ENCODE peak calls at places on chromosomes 5 and 9, in five cellular contexts. X is retina, K is dermis blood vessel endothelial cell, A is LHCN-M2, U is hippocampal formation. S is an unnamed sample.

GRCh38 chr5:58595952-58596351 is 13.1 kb downstream of the RAB3C start:
- DNase-seq in X (no peak), K (no peak), A (no peak), U (no peak), S (no peak)

GRCh38 chr9:88523056-88523455 is 11.9 kb upstream of the NXNL2 start:
- DNase-seq in X (no peak), K (no peak), A (peak), U (no peak), S (no peak)

GRCh38 chr5:136424835-136425694 is 59.7 kb upstream of the TRPC7 start:
- DNase-seq in X (peak), K (peak), A (peak), U (peak), S (peak)

GRCh38 chr9:128420651-128421473 is at the start of gene CERCAM:
- DNase-seq in X (peak), K (peak), A (peak), U (peak), S (peak)

GRCh38 chr9:126028746-126029145 is 281.6 kb downstream of the PBX3 start:
- DNase-seq in X (no peak), K (no peak), A (no peak), U (no peak), S (no peak)

GRCh38 chr9:91799113-91799735 is 150.8 kb downstream of the ROR2 start:
- DNase-seq in X (no peak), K (no peak), A (no peak), U (no peak), S (no peak)

GRCh38 chr9:96853711-96854072 is 622 bp downstream of the ZNF782 start:
- DNase-seq in X (no peak), K (peak), A (no peak), U (no peak), S (no peak)

GRCh38 chr5:124252094-124252750 is 494.2 kb downstream of the ZNF608 start:
- DNase-seq in X (peak), K (no peak), A (peak), U (no peak), S (peak)

GRCh38 chr5:72604111-72604792 is 97.0 kb upstream of the ZNF366 start:
- DNase-seq in X (no peak), K (peak), A (peak), U (no peak), S (no peak)

GRCh38 chr5:73735032-73735734 is 109.2 kb downstream of the ARHGEF28 start:
- DNase-seq in X (no peak), K (no peak), A (peak), U (no peak), S (no peak)

GRCh38 chr9:99873943-99874584 is 32.4 kb upstream of the STX17 start:
- DNase-seq in X (no peak), K (no peak), A (no peak), U (no peak), S (no peak)

GRCh38 chr5:94345257-94345656 is 273.1 kb downstream of the KIAA0825 start:
- DNase-seq in X (no peak), K (no peak), A (no peak), U (no peak), S (no peak)